ENCODE peak calls at places on chromosomes 2 and 18, in seven cellular contexts. D is EH; W is activated CD8-positive, alpha-beta T cell treated with anti-CD3 and anti-CD28 coated beads for 36 hours; M is NCI-H1105 treated with DMSO at 0.1 percent for 48 hours; Q is NCI-H2029 treated with DMSO at 0.1 percent for 48 hours; S is heart right ventricle; E is globus pallidus. X is an unnamed sample.

GRCh38 chr2:236940497-236940896 is 145.2 kb upstream of the COPS8 start:
- DNase-seq in M (no peak), E (no peak), S (no peak), W (peak; percentile 19), Q (no peak), D (no peak), X (no peak)

GRCh38 chr2:197209742-197210408 is 100.7 kb downstream of the ANKRD44 start:
- DNase-seq in Q (no peak), W (peak; percentile 67), S (no peak), E (no peak), D (peak; percentile 35), M (no peak), X (no peak)

GRCh38 chr2:231118122-231118942 is 6.5 kb downstream of the HTR2B start:
- DNase-seq in E (no peak), D (no peak), Q (no peak), M (no peak), S (no peak), W (no peak), X (no peak)

GRCh38 chr2:229731916-229732315 is 17.6 kb upstream of the DNER start:
- DNase-seq in Q (no peak), D (peak; percentile 75), M (no peak), S (no peak), E (no peak), W (no peak), X (no peak)

GRCh38 chr2:41912337-41912736 is 135.5 kb upstream of the PKDCC start:
- DNase-seq in W (no peak), D (no peak), S (no peak), Q (no peak), E (no peak), M (no peak), X (no peak)

GRCh38 chr2:9547272-9547991 is 8.2 kb downstream of the ADAM17 start:
- DNase-seq in W (no peak), E (no peak), M (no peak), Q (no peak), D (peak; percentile 82), S (no peak), X (no peak)

GRCh38 chr18:8052237-8052701 is 485.2 kb downstream of the PTPRM start:
- DNase-seq in D (peak; percentile 13), E (no peak), W (peak; percentile 41), Q (no peak), M (no peak), S (no peak), X (no peak)

GRCh38 chr2:55493220-55493619 is 26.3 kb upstream of the CFAP36 start:
- DNase-seq in D (no peak), E (no peak), M (no peak), S (no peak), W (no peak), Q (no peak), X (no peak)

GRCh38 chr2:147632193-147632592 is 212.6 kb upstream of the ACVR2A start:
- DNase-seq in Q (no peak), S (no peak), M (no peak), D (peak; percentile 6), W (no peak), E (no peak), X (no peak)

GRCh38 chr2:227818569-227819397 is 5.1 kb downstream of the CCL20 start:
- DNase-seq in M (no peak), S (peak; percentile 26), Q (no peak), E (no peak), D (no peak), W (peak; percentile 18), X (no peak)

GRCh38 chr2:143968860-143969259 is 551.1 kb downstream of the ZEB2 start:
- DNase-seq in W (no peak), M (no peak), Q (no peak), D (no peak), S (no peak), E (no peak), X (no peak)

GRCh38 chr2:48529189-48529588 is 765 bp upstream of the STON1 start:
- DNase-seq in S (no peak), E (no peak), D (no peak), M (peak; percentile 40), W (no peak), Q (peak; percentile 10), X (no peak)

GRCh38 chr2:9232886-9233285 is 26.3 kb downstream of the ASAP2 start:
- DNase-seq in M (no peak), S (no peak), W (no peak), E (no peak), Q (no peak), D (peak; percentile 71), X (no peak)

GRCh38 chr2:229900012-229900411 is 21.8 kb downstream of the TRIP12 start:
- DNase-seq in D (no peak), M (no peak), S (no peak), W (no peak), E (no peak), Q (no peak), X (no peak)

GRCh38 chr2:15668611-15669305 is 77.1 kb downstream of the DDX1 start:
- DNase-seq in W (no peak), Q (no peak), E (no peak), S (no peak), D (peak; percentile 33), M (no peak), X (no peak)

GRCh38 chr2:175577405-175577986 is 396.0 kb upstream of the ATP5MC3 start:
- DNase-seq in S (no peak), Q (no peak), E (no peak), W (no peak), D (no peak), M (no peak), X (no peak)

GRCh38 chr2:28274911-28275685 is 117.6 kb upstream of the FOSL2 start:
- DNase-seq in Q (no peak), S (no peak), E (no peak), M (no peak), W (no peak), D (peak; percentile 97), X (peak; percentile 53)

GRCh38 chr2:9206991-9207640 is 504 bp downstream of the ASAP2 start:
- DNase-seq in S (peak; percentile 43), W (no peak), D (peak; percentile 47), Q (no peak), E (peak; percentile 33), M (peak; percentile 20), X (no peak)

GRCh38 chr18:71028285-71028762 is 739.5 kb downstream of the SOCS6 start:
- DNase-seq in M (no peak), Q (no peak), D (no peak), W (no peak), S (no peak), E (no peak), X (no peak)

GRCh38 chr18:58091099-58091611 is 47.1 kb downstream of the NEDD4L start:
- DNase-seq in W (no peak), Q (peak; percentile 50), D (peak; percentile 10), M (no peak), S (no peak), E (no peak), X (no peak)

GRCh38 chr18:72652990-72653593 is 109.0 kb upstream of the CBLN2 start:
- DNase-seq in M (no peak), Q (no peak), S (no peak), D (peak; percentile 5), E (peak; percentile 57), W (peak; percentile 67), X (no peak)

GRCh38 chr2:98212291-98212690 is 125.3 kb downstream of the VWA3B start:
- DNase-seq in M (no peak), D (no peak), S (no peak), E (no peak), Q (no peak), W (no peak), X (no peak)

GRCh38 chr2:174286172-174286571 is 37.8 kb upstream of the OLA1 start:
- DNase-seq in M (no peak), D (no peak), Q (no peak), W (no peak), E (no peak), S (no peak), X (no peak)

GRCh38 chr2:176415946-176416499 is 146.8 kb downstream of the MTX2 start:
- DNase-seq in W (no peak), D (no peak), M (no peak), S (no peak), E (no peak), Q (no peak), X (no peak)

GRCh38 chr2:240463866-240464481 is 28.5 kb downstream of the GPC1 start:
- DNase-seq in M (no peak), S (peak; percentile 5), E (no peak), Q (no peak), D (no peak), W (no peak), X (no peak)

GRCh38 chr2:1548910-1549673 is 135.8 kb downstream of the TPO start:
- DNase-seq in E (no peak), S (no peak), M (no peak), W (no peak), Q (no peak), D (peak; percentile 20), X (no peak)